ENCODE peak calls at places on chromosomes 12 and 14, in seven cellular contexts. Q is WTC11; O is H9; G is nephron progenitor cell; F is activated gamma-delta T cell treated with anti-CD3 and anti-CD28 coated beads, Interleukin-2, amount 50 U/mL, for 16 hours; M is activated CD4-positive, alpha-beta T cell treated with anti-CD3 and anti-CD28 coated beads for 24 hours; J is sigmoid colon. P is an unnamed sample.
A peak's percentile ranks its signal among the peaks of the same experiment; 100 is the strongest.

GRCh38 chr14:96762650-96763049 is 34.5 kb upstream of the VRK1 start:
- DNase-seq in O (peak; percentile 57), F (no peak), J (no peak), M (peak; percentile 26), G (peak; percentile 30), Q (no peak), P (peak; percentile 16)

GRCh38 chr12:84329933-84330332 is 582.7 kb downstream of the SLC6A15 start:
- DNase-seq in O (no peak), J (no peak), G (no peak), M (no peak), Q (no peak), F (no peak), P (no peak)

GRCh38 chr14:103520657-103521437 is 1.8 kb downstream of the CKB start:
- DNase-seq in J (peak; percentile 95), O (peak; percentile 81), G (peak; percentile 87), Q (peak; percentile 79), M (peak; percentile 23), F (peak; percentile 42), P (peak; percentile 81)

GRCh38 chr14:90726656-90727055 is 89.6 kb downstream of the TTC7B start:
- DNase-seq in M (no peak), J (peak; percentile 93), Q (peak; percentile 24), O (peak; percentile 45), F (no peak), G (peak; percentile 21), P (no peak)

GRCh38 chr14:92646952-92647461 is 101.4 kb downstream of the LGMN start:
- DNase-seq in Q (no peak), O (no peak), M (no peak), F (no peak), J (peak; percentile 94), G (no peak), P (no peak)

GRCh38 chr14:31660191-31660590 is 99.0 kb downstream of the NUBPL start:
- DNase-seq in Q (no peak), G (no peak), F (no peak), M (no peak), J (no peak), O (no peak), P (no peak)

GRCh38 chr12:48765753-48766162 is 23.1 kb downstream of the ADCY6 start:
- DNase-seq in Q (no peak), F (no peak), O (no peak), G (no peak), M (no peak), J (no peak), P (no peak)

GRCh38 chr14:89428556-89429196 is 11.6 kb upstream of the FOXN3 start:
- DNase-seq in G (no peak), F (no peak), J (peak; percentile 64), M (no peak), O (peak; percentile 64), Q (no peak), P (no peak)

GRCh38 chr14:89427426-89428162 is 10.6 kb upstream of the FOXN3 start:
- DNase-seq in M (no peak), O (no peak), F (no peak), G (no peak), J (peak; percentile 52), Q (no peak), P (no peak)

GRCh38 chr14:22955702-22956575 is 951 bp downstream of the HAUS4 start:
- DNase-seq in F (no peak), Q (no peak), J (peak; percentile 58), O (no peak), G (no peak), M (no peak), P (no peak)

P was measured in neural crest cell.